ENCODE peak calls at places on chromosomes 13 and 19, in four cellular contexts. One of them, this sample, is unnamed.

GRCh38 chr19:21202865-21203494 is 61.1 kb downstream of the ZNF431 start:
- DNase-seq in mesenchymal stem cell: peak; percentile 2
- DNase-seq in neuronal stem cell: peak; percentile 50
- DNase-seq in HCT116: peak; percentile 32
- DNase-seq in this sample: peak; percentile 25

GRCh38 chr19:46748325-46749109 is 2.3 kb upstream of the STRN4 start:
- DNase-seq in neuronal stem cell: peak; percentile 57
- DNase-seq in mesenchymal stem cell: peak; percentile 79
- DNase-seq in HCT116: no peak
- DNase-seq in this sample: peak; percentile 78

GRCh38 chr13:73572824-73573223 is 514.0 kb downstream of the KLF5 start:
- DNase-seq in neuronal stem cell: no peak
- DNase-seq in HCT116: no peak
- DNase-seq in mesenchymal stem cell: no peak
- DNase-seq in this sample: no peak

GRCh38 chr19:7534531-7534980 is 961 bp upstream of the PNPLA6 start:
- DNase-seq in neuronal stem cell: peak; percentile 83
- DNase-seq in mesenchymal stem cell: peak; percentile 98
- DNase-seq in HCT116: no peak
- DNase-seq in this sample: peak; percentile 85

GRCh38 chr19:8665468-8666213 is 33.0 kb downstream of the ACTL9 start:
- DNase-seq in HCT116: no peak
- DNase-seq in neuronal stem cell: no peak
- DNase-seq in mesenchymal stem cell: no peak
- DNase-seq in this sample: no peak

GRCh38 chr19:6416658-6417405 is 7.8 kb downstream of the KHSRP start:
- DNase-seq in mesenchymal stem cell: no peak
- DNase-seq in HCT116: no peak
- DNase-seq in neuronal stem cell: no peak
- DNase-seq in this sample: no peak

GRCh38 chr13:77079902-77080413 is 53.0 kb upstream of the FBXL3 start:
- DNase-seq in HCT116: no peak
- DNase-seq in neuronal stem cell: no peak
- DNase-seq in mesenchymal stem cell: no peak
- DNase-seq in this sample: no peak

GRCh38 chr13:91567485-91568207 is 169.2 kb downstream of the GPC5 start:
- DNase-seq in HCT116: no peak
- DNase-seq in mesenchymal stem cell: peak; percentile 76
- DNase-seq in neuronal stem cell: no peak
- DNase-seq in this sample: no peak

GRCh38 chr13:57632276-57633140 is 964 bp downstream of the PCDH17 start:
- DNase-seq in neuronal stem cell: no peak
- DNase-seq in HCT116: no peak
- DNase-seq in mesenchymal stem cell: no peak
- DNase-seq in this sample: peak; percentile 47

GRCh38 chr13:52127783-52128702 is 830 bp downstream of the NEK5 start:
- DNase-seq in HCT116: peak; percentile 63
- DNase-seq in mesenchymal stem cell: peak; percentile 70
- DNase-seq in neuronal stem cell: peak; percentile 70
- DNase-seq in this sample: peak; percentile 83

GRCh38 chr19:543912-544608 is at the start of gene GZMM:
- DNase-seq in neuronal stem cell: no peak
- DNase-seq in mesenchymal stem cell: no peak
- DNase-seq in HCT116: no peak
- DNase-seq in this sample: no peak

GRCh38 chr13:105090244-105090643 is 1445.2 kb downstream of the EFNB2 start:
- DNase-seq in HCT116: no peak
- DNase-seq in neuronal stem cell: no peak
- DNase-seq in mesenchymal stem cell: no peak
- DNase-seq in this sample: no peak

GRCh38 chr13:104571161-104571889 is 1505.1 kb upstream of the SLC10A2 start:
- DNase-seq in mesenchymal stem cell: peak; percentile 83
- DNase-seq in HCT116: peak; percentile 79
- DNase-seq in neuronal stem cell: peak; percentile 51
- DNase-seq in this sample: peak; percentile 87

GRCh38 chr13:50715402-50716146 is 127.9 kb downstream of the DLEU7 start:
- DNase-seq in HCT116: no peak
- DNase-seq in neuronal stem cell: no peak
- DNase-seq in mesenchymal stem cell: no peak
- DNase-seq in this sample: no peak

GRCh38 chr13:87676254-87677042 is 5.3 kb downstream of the SLITRK5 start:
- DNase-seq in HCT116: no peak
- DNase-seq in mesenchymal stem cell: no peak
- DNase-seq in neuronal stem cell: no peak
- DNase-seq in this sample: no peak

GRCh38 chr13:64958106-64958505 is 2272.0 kb downstream of the PCDH9 start:
- DNase-seq in mesenchymal stem cell: no peak
- DNase-seq in neuronal stem cell: no peak
- DNase-seq in HCT116: no peak
- DNase-seq in this sample: no peak

GRCh38 chr19:33453207-33453736 is 68.3 kb downstream of the PEPD start:
- DNase-seq in neuronal stem cell: no peak
- DNase-seq in mesenchymal stem cell: no peak
- DNase-seq in HCT116: no peak
- DNase-seq in this sample: no peak

GRCh38 chr19:3360494-3361383 is 5.6 kb upstream of the NFIC start:
- DNase-seq in neuronal stem cell: no peak
- DNase-seq in mesenchymal stem cell: peak; percentile 72
- DNase-seq in HCT116: no peak
- DNase-seq in this sample: no peak

GRCh38 chr13:24032674-24033073 is 127.8 kb upstream of the SPATA13 start:
- DNase-seq in neuronal stem cell: no peak
- DNase-seq in mesenchymal stem cell: no peak
- DNase-seq in HCT116: no peak
- DNase-seq in this sample: no peak

GRCh38 chr19:788821-789472 is 8.3 kb upstream of the PTBP1 start:
- DNase-seq in mesenchymal stem cell: peak; percentile 75
- DNase-seq in HCT116: no peak
- DNase-seq in neuronal stem cell: no peak
- DNase-seq in this sample: no peak

GRCh38 chr19:3573162-3573857 is 566 bp downstream of the HMG20B start:
- DNase-seq in mesenchymal stem cell: no peak
- DNase-seq in HCT116: no peak
- DNase-seq in neuronal stem cell: no peak
- DNase-seq in this sample: peak; percentile 58

GRCh38 chr13:113586661-113587479 is 2.3 kb downstream of the TFDP1 start:
- DNase-seq in neuronal stem cell: no peak
- DNase-seq in mesenchymal stem cell: no peak
- DNase-seq in HCT116: no peak
- DNase-seq in this sample: no peak

GRCh38 chr19:19539738-19540703 is 2.0 kb downstream of the CILP2 start:
- DNase-seq in mesenchymal stem cell: peak; percentile 38
- DNase-seq in HCT116: peak; percentile 80
- DNase-seq in neuronal stem cell: no peak
- DNase-seq in this sample: peak; percentile 53

GRCh38 chr13:32150794-32151193 is 119.2 kb downstream of the FRY start:
- DNase-seq in neuronal stem cell: no peak
- DNase-seq in mesenchymal stem cell: no peak
- DNase-seq in HCT116: no peak
- DNase-seq in this sample: no peak

GRCh38 chr13:96958286-96958891 is 35.9 kb downstream of the OXGR1 start:
- DNase-seq in neuronal stem cell: peak; percentile 33
- DNase-seq in HCT116: no peak
- DNase-seq in mesenchymal stem cell: peak; percentile 31
- DNase-seq in this sample: peak; percentile 76

GRCh38 chr13:90868321-90868920 is 479.1 kb upstream of the MIR17HG start:
- DNase-seq in mesenchymal stem cell: peak; percentile 51
- DNase-seq in neuronal stem cell: peak; percentile 17
- DNase-seq in HCT116: peak; percentile 8
- DNase-seq in this sample: peak; percentile 28

DNA sequence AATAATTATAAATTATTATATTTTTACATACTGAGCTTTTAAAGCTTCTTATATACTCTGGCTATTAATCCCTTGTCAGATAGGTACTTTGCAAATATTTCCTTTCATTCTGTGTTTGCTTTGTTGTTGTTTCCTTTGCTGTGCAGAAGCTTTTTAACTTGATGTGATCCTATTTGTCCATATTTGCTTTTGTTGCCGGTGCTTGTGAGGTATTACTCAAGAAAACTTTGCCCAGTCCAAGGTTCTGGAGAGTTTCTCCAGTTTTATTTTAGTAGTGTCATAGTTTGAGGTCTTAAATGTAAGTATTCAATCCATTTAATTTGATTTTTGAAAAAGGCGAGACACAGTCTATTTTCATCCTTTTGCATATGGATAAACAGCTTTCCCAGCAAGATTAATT is 1319.9 kb upstream of the PRR20A start:
- DNase-seq in neuronal stem cell: no peak
- DNase-seq in HCT116: no peak
- DNase-seq in mesenchymal stem cell: no peak
- DNase-seq in this sample: no peak
- H3K27ac ChIP-seq in neuronal stem cell: no peak overlapping the region
- H3K27ac ChIP-seq in HCT116: no peak overlapping the region
- H3K27ac ChIP-seq in mesenchymal stem cell: no peak overlapping the region
- H3K27ac ChIP-seq in this sample: no peak overlapping the region

DNA sequence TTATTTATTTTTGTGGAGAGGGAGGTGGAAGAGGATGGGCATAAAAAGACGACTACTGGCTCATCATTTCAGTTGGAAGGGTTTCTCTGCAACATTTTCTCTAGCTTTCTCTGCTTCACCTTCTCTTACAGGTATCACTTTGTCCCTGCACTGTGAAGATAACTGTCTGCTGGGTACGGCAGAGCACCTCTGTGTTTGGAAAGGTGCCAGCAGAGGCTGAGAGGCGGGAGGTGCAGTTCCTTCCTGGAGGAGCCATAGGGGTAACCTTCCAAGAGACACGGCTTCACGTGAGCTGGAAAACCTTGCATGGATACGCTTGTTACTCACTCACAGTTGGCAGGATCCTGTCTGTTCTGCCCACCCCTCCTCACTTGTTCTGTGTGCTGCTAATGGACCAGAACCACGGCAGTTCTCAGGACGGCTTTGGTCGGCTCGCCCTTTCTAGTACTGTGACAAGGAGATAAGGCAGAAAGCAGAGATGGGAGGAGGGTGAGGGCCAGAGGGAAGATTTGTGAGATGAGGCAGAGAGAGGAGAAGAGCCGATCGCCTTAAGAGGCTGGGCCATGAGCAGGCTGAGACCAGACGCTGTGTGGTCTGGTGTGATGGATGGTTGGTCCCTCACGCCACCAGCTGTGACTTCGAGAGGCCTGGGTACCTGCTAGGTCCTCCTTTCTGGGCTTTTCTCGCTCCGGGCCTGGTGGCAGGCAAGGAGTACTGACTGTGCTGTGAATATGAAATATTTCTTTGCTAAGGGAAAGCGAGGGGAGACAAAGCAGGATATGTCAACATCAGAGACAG is 66.8 kb downstream of the MRPL57 start:
- DNase-seq in HCT116: no peak
- DNase-seq in mesenchymal stem cell: no peak
- DNase-seq in neuronal stem cell: no peak
- DNase-seq in this sample: no peak
- H2AFZ ChIP-seq in HCT116: no peak overlapping the region
- H2AFZ ChIP-seq in mesenchymal stem cell: no peak overlapping the region
- H2AFZ ChIP-seq in neuronal stem cell: peak overlapping the region; percentile 29
- H2AFZ ChIP-seq in this sample: no peak overlapping the region

GRCh38 chr13:28837111-28837510 is 17.0 kb downstream of the MTUS2 start:
- DNase-seq in neuronal stem cell: no peak
- DNase-seq in HCT116: no peak
- DNase-seq in mesenchymal stem cell: no peak
- DNase-seq in this sample: no peak
- H3K27ac ChIP-seq in neuronal stem cell: no peak overlapping the region
- H3K27ac ChIP-seq in HCT116: no peak overlapping the region
- H3K27ac ChIP-seq in mesenchymal stem cell: no peak overlapping the region
- H3K27ac ChIP-seq in this sample: no peak overlapping the region

GRCh38 chr19:18520848-18521691 is 800 bp downstream of the ELL start:
- DNase-seq in HCT116: no peak
- DNase-seq in mesenchymal stem cell: peak; percentile 46
- DNase-seq in neuronal stem cell: peak; percentile 26
- DNase-seq in this sample: peak; percentile 52
- H2AFZ ChIP-seq in HCT116: no peak overlapping the region
- H2AFZ ChIP-seq in mesenchymal stem cell: no peak overlapping the region
- H2AFZ ChIP-seq in neuronal stem cell: peak overlapping the region; percentile 98
- H2AFZ ChIP-seq in this sample: no peak overlapping the region